ENCODE peak calls at places on chromosomes 13 and 19, in four cellular contexts. T is K562, C is HCT116, R is SK-N-SH. A is an unnamed sample.

GRCh38 chr19:48959341-48960239 is 4.9 kb downstream of the BAX start:
- DNase-seq in R (no peak), C (no peak), T (no peak), A (no peak)

GRCh38 chr19:40510526-40511115 is 43.8 kb downstream of the SPTBN4 start:
- DNase-seq in C (no peak), R (no peak), T (no peak), A (no peak)

GRCh38 chr13:40285634-40286033 is 380.8 kb downstream of the FOXO1 start:
- DNase-seq in R (no peak), C (no peak), T (no peak), A (no peak)

GRCh38 chr19:49157445-49158224 is at the start of gene TRPM4:
- DNase-seq in R (peak), T (peak), C (peak), A (peak)

GRCh38 chr19:18802354-18802753 is 11.2 kb upstream of the COMP start:
- DNase-seq in C (no peak), R (peak), T (peak), A (no peak)

GRCh38 chr19:29211562-29212416 is 1.2 kb downstream of the UQCRFS1 start:
- DNase-seq in C (no peak), R (peak), T (peak), A (no peak)

GRCh38 chr19:35509018-35509652 is 4.3 kb downstream of the DMKN start:
- DNase-seq in T (peak), C (peak), R (no peak), A (peak)

GRCh38 chr13:31023126-31023525 is 90.7 kb downstream of the TEX26 start:
- DNase-seq in R (no peak), T (no peak), C (no peak), A (no peak)

GRCh38 chr13:48624858-48625257 is 28.9 kb upstream of the CYSLTR2 start:
- DNase-seq in C (no peak), R (no peak), T (no peak), A (no peak)

GRCh38 chr13:23159205-23159586 is 21.6 kb upstream of the SGCG start:
- DNase-seq in R (peak), T (no peak), C (no peak), A (peak)

GRCh38 chr13:33462109-33462508 is 176.6 kb upstream of the STARD13 start:
- DNase-seq in T (no peak), C (no peak), R (no peak), A (no peak)

GRCh38 chr19:45091031-45091918 is 1.7 kb upstream of the PPP1R37 start:
- DNase-seq in R (peak), C (peak), T (peak), A (peak)

GRCh38 chr19:45086453-45086852 is 6.5 kb upstream of the PPP1R37 start:
- DNase-seq in C (no peak), R (no peak), T (no peak), A (no peak)

GRCh38 chr19:45090034-45090433 is 2.9 kb upstream of the PPP1R37 start:
- DNase-seq in C (no peak), T (no peak), R (no peak), A (no peak)

GRCh38 chr19:45090598-45090997 is 2.4 kb upstream of the PPP1R37 start:
- DNase-seq in R (no peak), C (no peak), T (no peak), A (no peak)

DNA sequence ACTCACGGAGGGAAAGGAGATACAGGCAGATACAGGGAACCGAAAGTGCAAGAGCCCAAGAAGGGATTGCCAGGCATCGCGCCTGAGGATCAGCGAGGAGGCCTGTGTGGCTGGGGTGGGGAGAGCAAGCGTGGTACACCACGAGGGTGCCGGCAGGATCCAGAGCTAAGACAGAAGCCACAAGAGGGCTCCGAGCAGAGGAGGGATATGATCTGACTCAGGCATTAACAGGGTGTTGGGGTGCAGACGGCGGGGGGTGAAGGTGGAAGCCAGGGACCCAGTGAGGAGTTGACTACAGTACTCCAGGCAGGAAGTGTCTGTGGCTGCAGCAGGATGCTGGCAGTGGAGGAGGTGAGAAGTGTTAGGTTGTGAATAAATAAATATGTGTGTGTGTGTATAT is 5.4 kb upstream of the PPP1R37 start:
- DNase-seq in C (no peak), R (no peak), T (no peak), A (no peak)
- TF ChIP-seq JUND in C (no peak), R (no peak), T (no peak), A (no peak)

DNA sequence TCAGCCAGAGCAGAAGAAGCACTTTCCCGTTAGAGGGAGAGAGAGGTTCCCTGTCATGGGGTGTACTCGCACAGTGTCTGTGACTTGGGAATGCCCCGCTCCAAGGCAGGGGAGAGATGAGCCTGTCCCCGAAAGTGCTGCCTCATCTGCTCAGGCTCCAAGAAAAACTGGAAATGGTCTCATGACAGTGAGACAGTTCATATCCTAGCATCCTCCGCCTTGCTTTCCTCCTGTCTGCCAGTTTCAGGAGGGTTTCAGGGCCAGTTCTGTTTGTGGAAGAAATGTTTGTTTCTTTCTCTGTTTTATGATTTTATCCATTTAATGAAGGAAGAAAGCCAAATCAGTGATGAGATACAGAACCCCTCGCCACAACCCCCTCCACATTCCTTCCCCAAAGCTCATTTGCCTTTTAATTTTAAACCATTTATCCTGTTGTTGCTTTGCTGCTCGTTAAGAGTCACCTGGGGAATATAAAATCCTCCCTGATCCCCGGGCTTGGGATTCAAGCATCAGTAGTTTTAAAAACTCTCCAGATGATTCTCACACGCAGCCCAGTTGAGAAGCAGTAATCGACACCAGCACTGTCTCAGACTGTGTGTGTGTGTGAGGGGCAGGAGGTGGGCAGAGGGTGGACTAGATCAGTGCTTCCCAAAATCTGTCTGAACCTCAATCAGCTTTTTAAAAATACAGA is 144.6 kb upstream of the UBL3 start:
- DNase-seq in T (no peak), R (no peak), C (no peak), A (no peak)
- TF ChIP-seq JUND in T (no peak), R (no peak), C (no peak), A (no peak)

GRCh38 chr19:53308339-53308811 is 25.2 kb upstream of the ZNF845 start:
- DNase-seq in R (peak), C (no peak), T (peak), A (peak)
- TF ChIP-seq JUND in R (no peak), C (no peak), T (no peak), A (no peak)

DNA sequence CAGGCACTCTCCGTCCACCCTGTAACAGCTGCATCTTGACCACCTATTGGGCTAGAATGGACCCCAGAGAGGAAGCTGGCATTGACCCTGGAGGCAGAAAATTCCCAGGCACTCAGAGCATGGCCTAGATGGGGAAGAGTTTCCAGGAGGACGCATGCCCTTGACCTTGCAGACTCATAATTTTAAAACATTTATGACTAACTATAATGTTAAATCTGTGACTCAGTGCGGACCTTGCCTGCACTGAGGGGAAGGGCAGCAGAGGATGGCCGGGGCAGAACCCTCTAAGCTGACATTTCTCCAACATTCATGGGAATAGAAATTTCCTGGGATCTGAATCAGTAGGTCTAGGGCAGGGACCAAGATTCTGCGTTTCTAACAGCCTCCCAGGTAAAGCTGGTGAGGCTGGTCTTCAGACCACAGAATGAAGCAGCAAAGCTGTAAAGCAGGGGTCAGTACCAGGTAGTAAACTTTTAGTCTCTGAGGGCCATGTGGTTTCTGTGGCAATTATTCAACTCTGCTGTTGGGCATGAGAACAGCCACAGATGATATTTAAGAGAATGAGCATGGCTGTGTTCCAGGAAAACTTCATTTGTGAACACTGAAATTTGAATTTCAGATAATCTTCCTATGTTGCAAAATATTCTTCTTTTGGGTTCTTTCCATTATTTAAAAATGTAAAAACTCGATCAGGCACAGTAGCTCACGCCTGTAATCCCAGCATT is 71.3 kb upstream of the CLDN10 start:
- DNase-seq in R (no peak), C (no peak), T (no peak), A (no peak)
- TF ChIP-seq JUND in R (no peak), C (no peak), T (no peak), A (no peak)

GRCh38 chr13:113116206-113116800 is 6.3 kb upstream of the F10 start:
- DNase-seq in C (no peak), R (peak), T (no peak), A (no peak)
- TF ChIP-seq JUND in C (no peak), R (no peak), T (no peak), A (no peak)

GRCh38 chr19:33274663-33275558 is 27.4 kb downstream of the CEBPA start:
- DNase-seq in C (no peak), T (no peak), R (no peak), A (no peak)

GRCh38 chr19:33275933-33276619 is 26.3 kb downstream of the CEBPA start:
- DNase-seq in C (no peak), R (no peak), T (no peak), A (no peak)

GRCh38 chr19:33275559-33275932 is 26.8 kb downstream of the CEBPA start:
- DNase-seq in C (no peak), R (no peak), T (no peak), A (no peak)

GRCh38 chr19:33273065-33273736 is 29.1 kb downstream of the CEBPA start:
- DNase-seq in R (no peak), T (no peak), C (no peak), A (no peak)

GRCh38 chr19:33273881-33274662 is 28.3 kb downstream of the CEBPA start:
- DNase-seq in C (peak), R (no peak), T (no peak), A (peak)
- TF ChIP-seq JUND in C (no peak), R (no peak), T (no peak), A (no peak)

DNA sequence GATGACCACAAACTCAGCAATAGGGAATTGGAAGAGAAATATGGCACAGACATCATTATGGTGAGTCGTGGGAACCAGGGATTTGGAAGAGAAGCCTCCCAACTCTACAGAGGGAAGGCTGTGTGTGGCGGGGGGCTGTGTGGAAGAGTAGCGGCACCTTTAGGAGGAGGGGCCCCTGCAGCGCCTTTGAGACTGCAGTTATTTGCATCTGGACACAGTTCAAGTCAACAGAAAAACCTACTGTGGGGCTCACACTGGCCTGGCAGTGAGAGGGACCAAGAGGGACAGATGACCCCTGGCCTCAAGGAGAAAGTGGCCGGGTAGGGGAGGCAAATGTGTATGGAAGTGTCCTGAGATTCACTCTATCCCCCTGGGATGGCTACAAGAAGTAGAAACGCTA is 5.1 kb downstream of the ATP12A start:
- DNase-seq in C (no peak), T (no peak), R (no peak), A (no peak)
- TF ChIP-seq JUND in C (no peak), T (no peak), R (no peak), A (no peak)

GRCh38 chr19:8592231-8593009 is 15.2 kb upstream of the MYO1F start:
- DNase-seq in C (no peak), T (peak), R (peak), A (no peak)
- TF ChIP-seq JUND in C (no peak), T (no peak), R (no peak), A (no peak)